ENCODE peak calls at places on chromosomes 2 and 18, in eight cellular contexts. One of them, this sample, is unnamed.
A peak's percentile ranks its signal among the peaks of the same experiment; 100 is the strongest.

GRCh38 chr2:52416340-52416739 is 1351.3 kb upstream of the CHAC2 start:
- DNase-seq in mucosa of descending colon: no peak
- DNase-seq in NCI-H446: no peak
- DNase-seq in occipital lobe: no peak
- DNase-seq in NCI-H2171: no peak
- DNase-seq in HFF-Myc: no peak
- DNase-seq in activated CD8-positive, alpha-beta T cell treated with anti-CD3 and anti-CD28 coated beads, Interleukin-2, amount 10 ng/mL, durations not matched to agents 7 days and 5 days: no peak
- DNase-seq in CD4-positive, CD25-positive, alpha-beta regulatory T cell: no peak
- DNase-seq in this sample: no peak

GRCh38 chr2:12227941-12228608 is 481.6 kb downstream of the LPIN1 start:
- DNase-seq in mucosa of descending colon: no peak
- DNase-seq in NCI-H446: no peak
- DNase-seq in occipital lobe: no peak
- DNase-seq in NCI-H2171: no peak
- DNase-seq in HFF-Myc: no peak
- DNase-seq in activated CD8-positive, alpha-beta T cell treated with anti-CD3 and anti-CD28 coated beads, Interleukin-2, amount 10 ng/mL, durations not matched to agents 7 days and 5 days: no peak
- DNase-seq in CD4-positive, CD25-positive, alpha-beta regulatory T cell: no peak
- DNase-seq in this sample: no peak

GRCh38 chr2:158034198-158034831 is 67.4 kb upstream of the UPP2 start:
- DNase-seq in mucosa of descending colon: no peak
- DNase-seq in NCI-H446: peak; percentile 24
- DNase-seq in occipital lobe: no peak
- DNase-seq in NCI-H2171: peak; percentile 35
- DNase-seq in HFF-Myc: no peak
- DNase-seq in activated CD8-positive, alpha-beta T cell treated with anti-CD3 and anti-CD28 coated beads, Interleukin-2, amount 10 ng/mL, durations not matched to agents 7 days and 5 days: peak; percentile 30
- DNase-seq in CD4-positive, CD25-positive, alpha-beta regulatory T cell: no peak
- DNase-seq in this sample: no peak

GRCh38 chr2:239883326-239884050 is 141.7 kb downstream of the NDUFA10 start:
- DNase-seq in mucosa of descending colon: no peak
- DNase-seq in NCI-H446: no peak
- DNase-seq in occipital lobe: no peak
- DNase-seq in NCI-H2171: no peak
- DNase-seq in HFF-Myc: no peak
- DNase-seq in activated CD8-positive, alpha-beta T cell treated with anti-CD3 and anti-CD28 coated beads, Interleukin-2, amount 10 ng/mL, durations not matched to agents 7 days and 5 days: no peak
- DNase-seq in CD4-positive, CD25-positive, alpha-beta regulatory T cell: no peak
- DNase-seq in this sample: no peak

GRCh38 chr2:227205701-227206100 is 41.3 kb downstream of the COL4A3 start:
- DNase-seq in mucosa of descending colon: no peak
- DNase-seq in NCI-H446: no peak
- DNase-seq in occipital lobe: no peak
- DNase-seq in NCI-H2171: no peak
- DNase-seq in HFF-Myc: no peak
- DNase-seq in activated CD8-positive, alpha-beta T cell treated with anti-CD3 and anti-CD28 coated beads, Interleukin-2, amount 10 ng/mL, durations not matched to agents 7 days and 5 days: no peak
- DNase-seq in CD4-positive, CD25-positive, alpha-beta regulatory T cell: no peak
- DNase-seq in this sample: no peak

GRCh38 chr18:5162111-5162510 is 34.9 kb downstream of the AKAIN1 start:
- DNase-seq in mucosa of descending colon: no peak
- DNase-seq in NCI-H446: no peak
- DNase-seq in occipital lobe: no peak
- DNase-seq in NCI-H2171: no peak
- DNase-seq in HFF-Myc: no peak
- DNase-seq in activated CD8-positive, alpha-beta T cell treated with anti-CD3 and anti-CD28 coated beads, Interleukin-2, amount 10 ng/mL, durations not matched to agents 7 days and 5 days: no peak
- DNase-seq in CD4-positive, CD25-positive, alpha-beta regulatory T cell: no peak
- DNase-seq in this sample: no peak

GRCh38 chr2:201517094-201517493 is 65.6 kb downstream of the STRADB start:
- DNase-seq in mucosa of descending colon: no peak
- DNase-seq in NCI-H446: no peak
- DNase-seq in occipital lobe: no peak
- DNase-seq in NCI-H2171: no peak
- DNase-seq in HFF-Myc: no peak
- DNase-seq in activated CD8-positive, alpha-beta T cell treated with anti-CD3 and anti-CD28 coated beads, Interleukin-2, amount 10 ng/mL, durations not matched to agents 7 days and 5 days: no peak
- DNase-seq in CD4-positive, CD25-positive, alpha-beta regulatory T cell: no peak
- DNase-seq in this sample: no peak

GRCh38 chr18:35983818-35984217 is 11.3 kb downstream of the RMP24 start:
- DNase-seq in mucosa of descending colon: no peak
- DNase-seq in NCI-H446: no peak
- DNase-seq in occipital lobe: no peak
- DNase-seq in NCI-H2171: no peak
- DNase-seq in HFF-Myc: no peak
- DNase-seq in activated CD8-positive, alpha-beta T cell treated with anti-CD3 and anti-CD28 coated beads, Interleukin-2, amount 10 ng/mL, durations not matched to agents 7 days and 5 days: no peak
- DNase-seq in CD4-positive, CD25-positive, alpha-beta regulatory T cell: no peak
- DNase-seq in this sample: no peak

GRCh38 chr2:109690457-109690821 is 76.3 kb downstream of the SOWAHC start:
- DNase-seq in mucosa of descending colon: peak; percentile 63
- DNase-seq in NCI-H446: no peak
- DNase-seq in occipital lobe: no peak
- DNase-seq in NCI-H2171: no peak
- DNase-seq in HFF-Myc: no peak
- DNase-seq in activated CD8-positive, alpha-beta T cell treated with anti-CD3 and anti-CD28 coated beads, Interleukin-2, amount 10 ng/mL, durations not matched to agents 7 days and 5 days: no peak
- DNase-seq in CD4-positive, CD25-positive, alpha-beta regulatory T cell: no peak
- DNase-seq in this sample: no peak

GRCh38 chr2:199462167-199462976 is 4.6 kb upstream of the SATB2 start:
- DNase-seq in mucosa of descending colon: no peak
- DNase-seq in NCI-H446: no peak
- DNase-seq in occipital lobe: no peak
- DNase-seq in NCI-H2171: no peak
- DNase-seq in HFF-Myc: no peak
- DNase-seq in activated CD8-positive, alpha-beta T cell treated with anti-CD3 and anti-CD28 coated beads, Interleukin-2, amount 10 ng/mL, durations not matched to agents 7 days and 5 days: no peak
- DNase-seq in CD4-positive, CD25-positive, alpha-beta regulatory T cell: no peak
- DNase-seq in this sample: no peak

GRCh38 chr2:201786471-201786870 is 5.7 kb upstream of the ALS2 start:
- DNase-seq in mucosa of descending colon: no peak
- DNase-seq in NCI-H446: no peak
- DNase-seq in occipital lobe: no peak
- DNase-seq in NCI-H2171: no peak
- DNase-seq in HFF-Myc: no peak
- DNase-seq in activated CD8-positive, alpha-beta T cell treated with anti-CD3 and anti-CD28 coated beads, Interleukin-2, amount 10 ng/mL, durations not matched to agents 7 days and 5 days: no peak
- DNase-seq in CD4-positive, CD25-positive, alpha-beta regulatory T cell: no peak
- DNase-seq in this sample: no peak

GRCh38 chr18:23038712-23039111 is 96.6 kb upstream of the CABLES1 start:
- DNase-seq in mucosa of descending colon: no peak
- DNase-seq in NCI-H446: no peak
- DNase-seq in occipital lobe: no peak
- DNase-seq in NCI-H2171: no peak
- DNase-seq in HFF-Myc: peak; percentile 91
- DNase-seq in activated CD8-positive, alpha-beta T cell treated with anti-CD3 and anti-CD28 coated beads, Interleukin-2, amount 10 ng/mL, durations not matched to agents 7 days and 5 days: no peak
- DNase-seq in CD4-positive, CD25-positive, alpha-beta regulatory T cell: no peak
- DNase-seq in this sample: no peak

GRCh38 chr2:65061146-65061909 is 5.1 kb downstream of the CEP68 start:
- DNase-seq in mucosa of descending colon: no peak
- DNase-seq in NCI-H446: no peak
- DNase-seq in occipital lobe: no peak
- DNase-seq in NCI-H2171: no peak
- DNase-seq in HFF-Myc: no peak
- DNase-seq in activated CD8-positive, alpha-beta T cell treated with anti-CD3 and anti-CD28 coated beads, Interleukin-2, amount 10 ng/mL, durations not matched to agents 7 days and 5 days: no peak
- DNase-seq in CD4-positive, CD25-positive, alpha-beta regulatory T cell: no peak
- DNase-seq in this sample: no peak

GRCh38 chr2:85887566-85888019 is 1.2 kb downstream of the ST3GAL5 start:
- DNase-seq in mucosa of descending colon: peak; percentile 72
- DNase-seq in NCI-H446: no peak
- DNase-seq in occipital lobe: peak; percentile 75
- DNase-seq in NCI-H2171: peak; percentile 53
- DNase-seq in HFF-Myc: no peak
- DNase-seq in activated CD8-positive, alpha-beta T cell treated with anti-CD3 and anti-CD28 coated beads, Interleukin-2, amount 10 ng/mL, durations not matched to agents 7 days and 5 days: peak; percentile 74
- DNase-seq in CD4-positive, CD25-positive, alpha-beta regulatory T cell: peak; percentile 60
- DNase-seq in this sample: peak; percentile 33

GRCh38 chr2:139465789-139466188 is 685.6 kb upstream of the NXPH2 start:
- DNase-seq in mucosa of descending colon: no peak
- DNase-seq in NCI-H446: no peak
- DNase-seq in occipital lobe: no peak
- DNase-seq in NCI-H2171: no peak
- DNase-seq in HFF-Myc: no peak
- DNase-seq in activated CD8-positive, alpha-beta T cell treated with anti-CD3 and anti-CD28 coated beads, Interleukin-2, amount 10 ng/mL, durations not matched to agents 7 days and 5 days: no peak
- DNase-seq in CD4-positive, CD25-positive, alpha-beta regulatory T cell: no peak
- DNase-seq in this sample: no peak

GRCh38 chr2:138373993-138374408 is 127.6 kb upstream of the SPOPL start:
- DNase-seq in mucosa of descending colon: no peak
- DNase-seq in NCI-H446: no peak
- DNase-seq in occipital lobe: no peak
- DNase-seq in NCI-H2171: peak; percentile 46
- DNase-seq in HFF-Myc: no peak
- DNase-seq in activated CD8-positive, alpha-beta T cell treated with anti-CD3 and anti-CD28 coated beads, Interleukin-2, amount 10 ng/mL, durations not matched to agents 7 days and 5 days: no peak
- DNase-seq in CD4-positive, CD25-positive, alpha-beta regulatory T cell: no peak
- DNase-seq in this sample: no peak

GRCh38 chr2:182506606-182507005 is 79.8 kb upstream of the PDE1A start:
- DNase-seq in mucosa of descending colon: no peak
- DNase-seq in NCI-H446: no peak
- DNase-seq in occipital lobe: no peak
- DNase-seq in NCI-H2171: no peak
- DNase-seq in HFF-Myc: no peak
- DNase-seq in activated CD8-positive, alpha-beta T cell treated with anti-CD3 and anti-CD28 coated beads, Interleukin-2, amount 10 ng/mL, durations not matched to agents 7 days and 5 days: no peak
- DNase-seq in CD4-positive, CD25-positive, alpha-beta regulatory T cell: no peak
- DNase-seq in this sample: no peak

GRCh38 chr2:11698009-11698922 is 28.3 kb upstream of the NTSR2 start:
- DNase-seq in mucosa of descending colon: no peak
- DNase-seq in NCI-H446: peak; percentile 5
- DNase-seq in occipital lobe: peak; percentile 61
- DNase-seq in NCI-H2171: no peak
- DNase-seq in HFF-Myc: peak; percentile 48
- DNase-seq in activated CD8-positive, alpha-beta T cell treated with anti-CD3 and anti-CD28 coated beads, Interleukin-2, amount 10 ng/mL, durations not matched to agents 7 days and 5 days: no peak
- DNase-seq in CD4-positive, CD25-positive, alpha-beta regulatory T cell: no peak
- DNase-seq in this sample: no peak

GRCh38 chr2:238426568-238427434 is at the start of gene ASB1:
- DNase-seq in mucosa of descending colon: peak; percentile 91
- DNase-seq in NCI-H446: peak; percentile 27
- DNase-seq in occipital lobe: peak; percentile 65
- DNase-seq in NCI-H2171: peak; percentile 49
- DNase-seq in HFF-Myc: no peak
- DNase-seq in activated CD8-positive, alpha-beta T cell treated with anti-CD3 and anti-CD28 coated beads, Interleukin-2, amount 10 ng/mL, durations not matched to agents 7 days and 5 days: peak; percentile 88
- DNase-seq in CD4-positive, CD25-positive, alpha-beta regulatory T cell: peak; percentile 80
- DNase-seq in this sample: peak; percentile 69

GRCh38 chr2:106160786-106161261 is 33.3 kb downstream of the UXS1 start:
- DNase-seq in mucosa of descending colon: no peak
- DNase-seq in NCI-H446: no peak
- DNase-seq in occipital lobe: no peak
- DNase-seq in NCI-H2171: no peak
- DNase-seq in HFF-Myc: no peak
- DNase-seq in activated CD8-positive, alpha-beta T cell treated with anti-CD3 and anti-CD28 coated beads, Interleukin-2, amount 10 ng/mL, durations not matched to agents 7 days and 5 days: peak; percentile 66
- DNase-seq in CD4-positive, CD25-positive, alpha-beta regulatory T cell: no peak
- DNase-seq in this sample: peak; percentile 74

GRCh38 chr18:75170916-75171315 is 38.0 kb downstream of the PTGR3 start:
- DNase-seq in mucosa of descending colon: no peak
- DNase-seq in NCI-H446: no peak
- DNase-seq in occipital lobe: no peak
- DNase-seq in NCI-H2171: no peak
- DNase-seq in HFF-Myc: no peak
- DNase-seq in activated CD8-positive, alpha-beta T cell treated with anti-CD3 and anti-CD28 coated beads, Interleukin-2, amount 10 ng/mL, durations not matched to agents 7 days and 5 days: no peak
- DNase-seq in CD4-positive, CD25-positive, alpha-beta regulatory T cell: no peak
- DNase-seq in this sample: no peak

GRCh38 chr2:119114266-119114665 is 44.3 kb downstream of the C1QL2 start:
- DNase-seq in mucosa of descending colon: no peak
- DNase-seq in NCI-H446: no peak
- DNase-seq in occipital lobe: no peak
- DNase-seq in NCI-H2171: no peak
- DNase-seq in HFF-Myc: no peak
- DNase-seq in activated CD8-positive, alpha-beta T cell treated with anti-CD3 and anti-CD28 coated beads, Interleukin-2, amount 10 ng/mL, durations not matched to agents 7 days and 5 days: no peak
- DNase-seq in CD4-positive, CD25-positive, alpha-beta regulatory T cell: no peak
- DNase-seq in this sample: no peak

This sample was measured in stimulated activated naive CD4-positive, alpha-beta T cell.